ENCODE peak calls at places on chromosomes 12 and 14, in five cellular contexts. O is astrocyte; P is HTR-8/SVneo; Y is activated CD4-positive, alpha-beta T cell treated with anti-CD3 and anti-CD28 coated beads for 48 hours; Q is lower lobe of right lung. C is an unnamed sample.

GRCh38 chr12:53510181-53510812 is 3.0 kb upstream of the NPFF start:
- DNase-seq in Y (no peak), P (no peak), O (no peak), Q (no peak), C (no peak)

GRCh38 chr14:77372304-77372841 is 4.5 kb downstream of the TMED8 start:
- DNase-seq in Q (no peak), P (no peak), Y (no peak), O (peak; percentile 82), C (no peak)

GRCh38 chr12:52573306-52573705 is 337 bp downstream of the KRT74 start:
- DNase-seq in Q (no peak), Y (no peak), P (no peak), O (no peak), C (no peak)

GRCh38 chr14:92408186-92408585 is 85.2 kb downstream of the SLC24A4 start:
- DNase-seq in Y (no peak), Q (no peak), P (no peak), O (peak; percentile 73), C (no peak)

GRCh38 chr12:111975161-111975931 is 37.6 kb downstream of the TMEM116 start:
- DNase-seq in Y (no peak), P (no peak), O (peak; percentile 34), Q (no peak), C (peak; percentile 10)

GRCh38 chr12:58916153-58916709 is 4.1 kb downstream of the LRIG3 start:
- DNase-seq in O (no peak), Y (no peak), Q (no peak), P (no peak), C (no peak)

GRCh38 chr12:114916531-114916930 is 232.6 kb upstream of the TBX3 start:
- DNase-seq in O (peak; percentile 11), Y (no peak), P (no peak), Q (no peak), C (no peak)

GRCh38 chr12:75735853-75736252 is 224.4 kb upstream of the KRR1 start:
- DNase-seq in O (no peak), Y (no peak), P (no peak), Q (no peak), C (no peak)

GRCh38 chr12:121400332-121401139 is 618 bp downstream of the RNF34 start:
- DNase-seq in P (peak; percentile 32), Q (peak; percentile 63), O (peak; percentile 32), Y (peak; percentile 75), C (peak; percentile 78)

GRCh38 chr12:15602051-15602672 is 187.0 kb downstream of the EPS8 start:
- DNase-seq in Q (no peak), P (no peak), O (no peak), Y (no peak), C (no peak)

GRCh38 chr12:121214171-121214777 is 4.3 kb downstream of the P2RX4 start:
- DNase-seq in P (no peak), Y (peak; percentile 41), O (peak; percentile 78), Q (no peak), C (no peak)

GRCh38 chr12:124464830-124465229 is 102.6 kb downstream of the NCOR2 start:
- DNase-seq in P (no peak), Y (no peak), Q (no peak), O (no peak), C (no peak)

GRCh38 chr12:9049520-9050133 is 60.3 kb downstream of the KLRG1 start:
- DNase-seq in Y (no peak), Q (no peak), O (peak; percentile 8), P (peak; percentile 11), C (peak; percentile 65)